ENCODE peak calls at places on chromosome 12, in five cellular contexts. K, X, J, R and Q are unnamed samples.

GRCh38 chr12:130709151-130710000 is 6.7 kb downstream of the RIMBP2 start:
- DNase-seq in K (peak; percentile 41), X (no peak), J (no peak), R (no peak), Q (no peak)

GRCh38 chr12:123519151-123520001 is 14.1 kb downstream of the RILPL1 start:
- DNase-seq in K (peak; percentile 85), X (peak; percentile 91), J (no peak), R (no peak), Q (no peak)

GRCh38 chr12:105861232-105861631 is 277.5 kb downstream of the NUAK1 start:
- DNase-seq in K (no peak), X (no peak), J (no peak), R (no peak), Q (no peak)

GRCh38 chr12:70661762-70662161 is 24.5 kb upstream of the PTPRB start:
- DNase-seq in K (no peak), X (peak; percentile 89), J (peak; percentile 76), R (no peak), Q (no peak)

GRCh38 chr12:123571343-123571813 is 13.0 kb upstream of the TMED2 start:
- DNase-seq in K (peak; percentile 76), X (peak; percentile 93), J (no peak), R (peak; percentile 32), Q (no peak)

GRCh38 chr12:108732489-108732888 is 1.2 kb upstream of the CORO1C start:
- DNase-seq in K (no peak), X (no peak), J (no peak), R (no peak), Q (no peak)

GRCh38 chr12:51246254-51246853 is 7.7 kb downstream of the DAZAP2 start:
- DNase-seq in K (no peak), X (peak; percentile 65), J (peak; percentile 70), R (no peak), Q (peak; percentile 24)

GRCh38 chr12:132528564-132529106 is 38.7 kb downstream of the FBRSL1 start:
- DNase-seq in K (no peak), X (no peak), J (no peak), R (no peak), Q (no peak)

GRCh38 chr12:107106241-107107025 is 13.1 kb upstream of the CRY1 start:
- DNase-seq in K (no peak), X (no peak), J (no peak), R (no peak), Q (no peak)

GRCh38 chr12:79841248-79841877 is 93.5 kb downstream of the PPP1R12A start:
- DNase-seq in K (no peak), X (no peak), J (no peak), R (no peak), Q (no peak)
- TF ChIP-seq CTCF in K (no peak), X (no peak), J (no peak), R (no peak), Q (no peak)

GRCh38 chr12:15928345-15928744 is 17.2 kb downstream of the DERA start:
- DNase-seq in K (no peak), X (peak; percentile 81), J (peak; percentile 59), R (no peak), Q (no peak)

GRCh38 chr12:15933751-15934150 is 22.6 kb downstream of the DERA start:
- DNase-seq in K (no peak), X (no peak), J (no peak), R (no peak), Q (no peak)

GRCh38 chr12:15928870-15929571 is 17.9 kb downstream of the DERA start:
- DNase-seq in K (no peak), X (no peak), J (no peak), R (no peak), Q (no peak)

GRCh38 chr12:15932975-15933374 is 21.8 kb downstream of the DERA start:
- DNase-seq in K (no peak), X (no peak), J (no peak), R (no peak), Q (no peak)

DNA sequence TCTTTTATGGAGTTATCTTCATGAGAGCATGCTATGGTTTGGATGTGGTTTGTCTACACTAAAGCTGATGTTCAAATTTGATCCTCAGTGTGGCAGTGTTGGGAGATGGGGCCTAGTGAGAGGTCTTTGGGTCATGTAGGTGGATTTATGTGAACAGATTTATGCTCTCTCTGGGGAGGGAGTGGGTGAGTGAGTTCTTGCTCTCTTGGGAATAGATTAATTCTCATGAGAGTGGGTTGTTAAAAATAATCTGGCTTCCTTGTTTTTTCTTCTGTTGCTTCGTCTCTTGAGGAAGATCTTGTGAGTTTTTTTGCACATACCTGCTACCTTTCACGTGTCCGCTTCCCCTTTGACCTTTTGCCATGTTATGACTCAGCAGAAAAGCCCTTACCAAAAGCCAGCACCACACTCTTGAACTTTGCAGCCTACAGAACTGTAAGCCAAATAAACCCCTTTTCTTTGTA is 20.5 kb downstream of the DERA start:
- DNase-seq in K (no peak), X (peak; percentile 32), J (no peak), R (no peak), Q (no peak)
- TF ChIP-seq CTCF in K (no peak), X (peak; percentile 31), J (no peak), R (no peak), Q (no peak)

GRCh38 chr12:57175428-57176138 is 28.2 kb upstream of the LRP1-AS start:
- DNase-seq in K (peak; percentile 86), X (peak; percentile 83), J (no peak), R (peak; percentile 95), Q (peak; percentile 84)
- TF ChIP-seq CTCF in K (peak; percentile 81), X (peak; percentile 88), J (peak; percentile 79), R (peak; percentile 75), Q (peak; percentile 86)

GRCh38 chr12:94459773-94460593 is at the start of gene CEP83:
- DNase-seq in K (peak; percentile 98), X (peak; percentile 89), J (peak; percentile 58), R (peak; percentile 86), Q (peak; percentile 87)
- TF ChIP-seq CTCF in K (no peak), X (no peak), J (no peak), R (no peak), Q (no peak)

GRCh38 chr12:22474970-22475720 is 69.2 kb downstream of the C2CD5 start:
- DNase-seq in K (no peak), X (peak; percentile 94), J (no peak), R (no peak), Q (no peak)
- TF ChIP-seq CTCF in K (no peak), X (no peak), J (no peak), R (no peak), Q (no peak)

DNA sequence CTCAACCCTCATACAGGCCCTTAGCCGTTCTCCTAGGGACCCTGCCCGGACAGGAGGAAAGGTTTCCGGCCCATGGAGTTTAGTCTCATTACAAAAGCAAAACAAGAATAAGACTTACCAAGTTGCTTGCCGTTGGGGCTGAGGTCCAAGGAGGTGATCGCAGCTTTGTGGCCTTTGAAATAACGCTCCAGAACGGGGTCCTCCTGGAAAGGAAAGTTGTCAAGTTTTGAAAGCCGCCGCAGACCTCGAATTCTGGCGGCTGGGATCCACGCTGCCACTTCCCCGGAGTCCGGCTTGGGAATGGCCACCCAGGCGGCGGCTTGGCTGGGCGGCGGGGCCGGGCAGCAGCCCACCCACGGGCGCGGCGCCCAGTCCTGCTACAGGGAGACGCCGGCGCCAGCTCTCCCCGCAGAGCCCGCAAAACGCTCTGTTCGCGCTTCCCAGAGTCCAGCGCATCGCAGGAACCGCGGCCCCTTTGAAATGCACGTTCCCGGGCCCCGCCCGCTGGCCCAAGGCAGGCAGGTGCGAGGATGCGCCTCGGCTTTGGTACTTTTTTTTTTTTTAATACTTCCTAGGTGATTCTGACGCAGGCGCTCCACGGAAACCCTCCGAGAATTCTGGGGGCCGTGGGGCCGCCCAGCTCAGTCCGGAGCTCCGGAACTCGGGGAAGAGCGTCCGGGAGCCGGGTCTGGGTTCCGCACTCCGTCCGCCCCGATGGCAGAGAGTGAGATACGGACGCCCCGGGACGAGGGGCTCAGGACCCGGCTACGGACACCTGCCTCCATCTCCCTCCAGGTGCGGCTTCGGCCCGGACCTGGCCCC is 617 bp upstream of the GALNT4 start:
- DNase-seq in K (no peak), X (peak; percentile 24), J (no peak), R (peak; percentile 66), Q (peak; percentile 43)
- TF ChIP-seq CTCF in K (no peak), X (no peak), J (no peak), R (peak; percentile 15), Q (peak; percentile 23)